ENCODE peak calls at places on chromosomes 5 and 9, in six cellular contexts. One of them, this sample, is unnamed.

GRCh38 chr5:124402144-124402581 is 344.3 kb downstream of the ZNF608 start:
- DNase-seq in activated T-cell treated with anti-CD3 and anti-CD28 coated beads, Interleukin-2, amount 50 U/mL, for 48 hours: no peak
- DNase-seq in bronchial epithelial cell: peak
- DNase-seq in lung: peak
- DNase-seq in pons: no peak
- DNase-seq in erythroblast: no peak
- DNase-seq in this sample: peak

GRCh38 chr5:128216860-128217531 is 133.4 kb downstream of the SLC12A2 start:
- DNase-seq in activated T-cell treated with anti-CD3 and anti-CD28 coated beads, Interleukin-2, amount 50 U/mL, for 48 hours: no peak
- DNase-seq in bronchial epithelial cell: peak
- DNase-seq in lung: no peak
- DNase-seq in pons: no peak
- DNase-seq in erythroblast: no peak
- DNase-seq in this sample: no peak

GRCh38 chr5:173973614-173973969 is 15.4 kb upstream of the C5orf47 start:
- DNase-seq in activated T-cell treated with anti-CD3 and anti-CD28 coated beads, Interleukin-2, amount 50 U/mL, for 48 hours: no peak
- DNase-seq in bronchial epithelial cell: peak
- DNase-seq in lung: no peak
- DNase-seq in pons: no peak
- DNase-seq in erythroblast: no peak
- DNase-seq in this sample: no peak

GRCh38 chr5:93621340-93621872 is 38.4 kb downstream of the NR2F1 start:
- DNase-seq in activated T-cell treated with anti-CD3 and anti-CD28 coated beads, Interleukin-2, amount 50 U/mL, for 48 hours: peak
- DNase-seq in bronchial epithelial cell: no peak
- DNase-seq in lung: peak
- DNase-seq in pons: peak
- DNase-seq in erythroblast: peak
- DNase-seq in this sample: peak

GRCh38 chr9:113238202-113238858 is 17.0 kb downstream of the SLC31A1 start:
- DNase-seq in activated T-cell treated with anti-CD3 and anti-CD28 coated beads, Interleukin-2, amount 50 U/mL, for 48 hours: no peak
- DNase-seq in bronchial epithelial cell: no peak
- DNase-seq in lung: no peak
- DNase-seq in pons: no peak
- DNase-seq in erythroblast: no peak
- DNase-seq in this sample: no peak

GRCh38 chr9:125992557-125992956 is 245.4 kb downstream of the PBX3 start:
- DNase-seq in activated T-cell treated with anti-CD3 and anti-CD28 coated beads, Interleukin-2, amount 50 U/mL, for 48 hours: no peak
- DNase-seq in bronchial epithelial cell: no peak
- DNase-seq in lung: no peak
- DNase-seq in pons: no peak
- DNase-seq in erythroblast: no peak
- DNase-seq in this sample: no peak

GRCh38 chr5:7884491-7885273 is 15.7 kb downstream of the MTRR start:
- DNase-seq in activated T-cell treated with anti-CD3 and anti-CD28 coated beads, Interleukin-2, amount 50 U/mL, for 48 hours: no peak
- DNase-seq in bronchial epithelial cell: no peak
- DNase-seq in lung: no peak
- DNase-seq in pons: peak
- DNase-seq in erythroblast: no peak
- DNase-seq in this sample: no peak

GRCh38 chr5:88824141-88824540 is 58.8 kb downstream of the MEF2C start:
- DNase-seq in activated T-cell treated with anti-CD3 and anti-CD28 coated beads, Interleukin-2, amount 50 U/mL, for 48 hours: no peak
- DNase-seq in bronchial epithelial cell: no peak
- DNase-seq in lung: no peak
- DNase-seq in pons: no peak
- DNase-seq in erythroblast: no peak
- DNase-seq in this sample: no peak

This sample was measured in colonic mucosa.